ENCODE peak calls at places on chromosomes 12 and 14, in six cellular contexts. One of them, this sample, is unnamed.

GRCh38 chr12:121468451-121468850 is 68.5 kb downstream of the RNF34 start:
- DNase-seq in effector memory CD4-positive, alpha-beta T cell: no peak
- DNase-seq in AG09309: no peak
- DNase-seq in stomach: no peak
- DNase-seq in body of pancreas: no peak
- DNase-seq in cardiac muscle cell: no peak
- DNase-seq in this sample: no peak

GRCh38 chr12:4909734-4910501 is at the start of gene KCNA1:
- DNase-seq in effector memory CD4-positive, alpha-beta T cell: no peak
- DNase-seq in AG09309: no peak
- DNase-seq in stomach: no peak
- DNase-seq in body of pancreas: no peak
- DNase-seq in cardiac muscle cell: peak; percentile 19
- DNase-seq in this sample: no peak

GRCh38 chr12:115934046-115934445 is 343.4 kb downstream of the MED13L start:
- DNase-seq in effector memory CD4-positive, alpha-beta T cell: no peak
- DNase-seq in AG09309: no peak
- DNase-seq in stomach: no peak
- DNase-seq in body of pancreas: no peak
- DNase-seq in cardiac muscle cell: no peak
- DNase-seq in this sample: no peak

GRCh38 chr14:61695695-61696527 is 598 bp downstream of the HIF1A start:
- DNase-seq in effector memory CD4-positive, alpha-beta T cell: peak; percentile 21
- DNase-seq in AG09309: no peak
- DNase-seq in stomach: peak; percentile 53
- DNase-seq in body of pancreas: peak; percentile 46
- DNase-seq in cardiac muscle cell: peak; percentile 85
- DNase-seq in this sample: peak; percentile 75

GRCh38 chr12:122148657-122149056 is 25.4 kb downstream of the IL31 start:
- DNase-seq in effector memory CD4-positive, alpha-beta T cell: no peak
- DNase-seq in AG09309: no peak
- DNase-seq in stomach: no peak
- DNase-seq in body of pancreas: no peak
- DNase-seq in cardiac muscle cell: peak; percentile 55
- DNase-seq in this sample: no peak

GRCh38 chr14:61330511-61330910 is 9.1 kb downstream of the PRKCH start:
- DNase-seq in effector memory CD4-positive, alpha-beta T cell: no peak
- DNase-seq in AG09309: no peak
- DNase-seq in stomach: no peak
- DNase-seq in body of pancreas: no peak
- DNase-seq in cardiac muscle cell: no peak
- DNase-seq in this sample: no peak

GRCh38 chr14:96905825-96906224 is 108.6 kb downstream of the VRK1 start:
- DNase-seq in effector memory CD4-positive, alpha-beta T cell: no peak
- DNase-seq in AG09309: no peak
- DNase-seq in stomach: no peak
- DNase-seq in body of pancreas: no peak
- DNase-seq in cardiac muscle cell: peak; percentile 32
- DNase-seq in this sample: no peak

GRCh38 chr14:40623641-40624040 is 983.0 kb upstream of the LRFN5 start:
- DNase-seq in effector memory CD4-positive, alpha-beta T cell: no peak
- DNase-seq in AG09309: no peak
- DNase-seq in stomach: no peak
- DNase-seq in body of pancreas: no peak
- DNase-seq in cardiac muscle cell: no peak
- DNase-seq in this sample: no peak

GRCh38 chr12:26266881-26267280 is 71.5 kb downstream of the SSPN start:
- DNase-seq in effector memory CD4-positive, alpha-beta T cell: no peak
- DNase-seq in AG09309: no peak
- DNase-seq in stomach: no peak
- DNase-seq in body of pancreas: no peak
- DNase-seq in cardiac muscle cell: no peak
- DNase-seq in this sample: no peak

GRCh38 chr12:26269554-26270284 is 74.3 kb downstream of the SSPN start:
- DNase-seq in effector memory CD4-positive, alpha-beta T cell: no peak
- DNase-seq in AG09309: no peak
- DNase-seq in stomach: no peak
- DNase-seq in body of pancreas: no peak
- DNase-seq in cardiac muscle cell: no peak
- DNase-seq in this sample: no peak

GRCh38 chr12:26271889-26272492 is 76.6 kb downstream of the SSPN start:
- DNase-seq in effector memory CD4-positive, alpha-beta T cell: no peak
- DNase-seq in AG09309: no peak
- DNase-seq in stomach: peak; percentile 81
- DNase-seq in body of pancreas: peak; percentile 71
- DNase-seq in cardiac muscle cell: peak; percentile 95
- DNase-seq in this sample: peak; percentile 83

GRCh38 chr12:26271024-26271423 is 75.7 kb downstream of the SSPN start:
- DNase-seq in effector memory CD4-positive, alpha-beta T cell: no peak
- DNase-seq in AG09309: no peak
- DNase-seq in stomach: no peak
- DNase-seq in body of pancreas: no peak
- DNase-seq in cardiac muscle cell: peak; percentile 55
- DNase-seq in this sample: no peak

DNA sequence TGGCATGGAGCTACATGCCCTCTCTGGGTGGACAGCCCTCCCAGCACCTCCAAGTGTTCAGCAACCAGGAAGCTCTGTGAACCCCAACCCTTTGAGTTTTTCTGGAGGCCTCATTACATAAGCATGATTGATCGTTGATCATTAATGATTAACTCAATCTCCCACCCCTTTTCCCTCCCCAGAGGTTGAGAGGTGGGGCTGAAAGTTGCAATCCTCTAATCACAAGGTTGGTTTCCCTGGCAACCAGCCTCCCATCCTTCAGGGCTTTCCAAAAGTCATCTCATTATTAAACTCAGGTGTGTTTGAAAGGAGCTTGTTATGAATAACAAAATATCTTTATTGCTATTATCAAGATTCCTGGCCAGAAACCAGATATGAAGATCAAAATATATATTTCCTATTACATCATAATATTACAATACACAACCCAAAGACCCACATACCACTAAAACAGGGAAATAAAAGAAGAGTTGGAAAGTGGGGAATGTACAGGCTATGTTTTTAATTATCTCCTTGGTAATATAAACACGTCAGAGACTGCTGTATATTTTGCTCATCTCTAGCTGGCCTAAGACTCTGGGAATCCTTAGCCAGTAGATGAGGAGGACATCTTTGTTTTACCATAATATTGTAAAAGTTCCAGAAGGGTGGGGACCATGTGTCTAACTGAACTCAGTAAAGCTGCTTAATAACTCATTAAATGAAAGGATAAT is 73.6 kb downstream of the SSPN start:
- DNase-seq in effector memory CD4-positive, alpha-beta T cell: no peak
- DNase-seq in AG09309: no peak
- DNase-seq in stomach: no peak
- DNase-seq in body of pancreas: peak; percentile 38
- DNase-seq in cardiac muscle cell: no peak
- DNase-seq in this sample: no peak
- H3K4me3 ChIP-seq in effector memory CD4-positive, alpha-beta T cell: no peak overlapping the region
- H3K4me3 ChIP-seq in AG09309: no peak overlapping the region
- H3K4me3 ChIP-seq in stomach: no peak overlapping the region
- H3K4me3 ChIP-seq in body of pancreas: no peak overlapping the region
- H3K4me3 ChIP-seq in cardiac muscle cell: no peak overlapping the region
- H3K4me3 ChIP-seq in this sample: no peak overlapping the region

GRCh38 chr12:6347367-6348338 is 5.8 kb upstream of the TNFRSF1A start:
- DNase-seq in effector memory CD4-positive, alpha-beta T cell: no peak
- DNase-seq in AG09309: no peak
- DNase-seq in stomach: peak; percentile 83
- DNase-seq in body of pancreas: peak; percentile 58
- DNase-seq in cardiac muscle cell: peak; percentile 98
- DNase-seq in this sample: peak; percentile 68
- H3K4me3 ChIP-seq in effector memory CD4-positive, alpha-beta T cell: no peak overlapping the region
- H3K4me3 ChIP-seq in AG09309: no peak overlapping the region
- H3K4me3 ChIP-seq in stomach: no peak overlapping the region
- H3K4me3 ChIP-seq in body of pancreas: no peak overlapping the region
- H3K4me3 ChIP-seq in cardiac muscle cell: no peak overlapping the region
- H3K4me3 ChIP-seq in this sample: no peak overlapping the region

GRCh38 chr12:114691810-114692557 is 8.0 kb upstream of the TBX3 start:
- DNase-seq in effector memory CD4-positive, alpha-beta T cell: no peak
- DNase-seq in AG09309: no peak
- DNase-seq in stomach: no peak
- DNase-seq in body of pancreas: no peak
- DNase-seq in cardiac muscle cell: no peak
- DNase-seq in this sample: no peak
- H3K4me3 ChIP-seq in effector memory CD4-positive, alpha-beta T cell: no peak overlapping the region
- H3K4me3 ChIP-seq in AG09309: peak overlapping the region; percentile 65
- H3K4me3 ChIP-seq in stomach: peak overlapping the region; percentile 33
- H3K4me3 ChIP-seq in body of pancreas: no peak overlapping the region
- H3K4me3 ChIP-seq in cardiac muscle cell: peak overlapping the region; percentile 28
- H3K4me3 ChIP-seq in this sample: no peak overlapping the region

DNA sequence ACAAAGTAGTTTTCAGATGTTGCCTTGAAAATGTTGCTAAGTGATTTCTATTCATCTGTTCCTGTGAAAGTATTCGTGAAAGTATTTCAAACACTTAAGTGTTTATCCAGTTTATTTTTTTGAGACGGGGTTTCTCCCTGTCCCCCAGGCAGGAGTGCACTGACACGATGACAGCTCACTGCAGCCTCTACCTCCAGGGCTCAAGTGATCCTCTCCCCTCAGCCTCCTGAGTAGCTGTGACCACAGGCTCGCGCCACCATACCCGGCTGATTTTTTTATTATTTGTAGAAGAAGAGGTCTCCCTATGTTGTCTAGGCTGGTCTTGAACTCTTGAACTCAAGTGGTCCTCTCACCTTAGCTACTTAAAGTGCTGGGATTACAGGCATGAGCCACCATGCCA is 1.7 kb downstream of the ZDHHC17 start:
- DNase-seq in effector memory CD4-positive, alpha-beta T cell: no peak
- DNase-seq in AG09309: no peak
- DNase-seq in stomach: no peak
- DNase-seq in body of pancreas: no peak
- DNase-seq in cardiac muscle cell: no peak
- DNase-seq in this sample: no peak
- H3K4me3 ChIP-seq in effector memory CD4-positive, alpha-beta T cell: no peak overlapping the region
- H3K4me3 ChIP-seq in AG09309: no peak overlapping the region
- H3K4me3 ChIP-seq in stomach: peak overlapping the region; percentile 56
- H3K4me3 ChIP-seq in body of pancreas: no peak overlapping the region
- H3K4me3 ChIP-seq in cardiac muscle cell: no peak overlapping the region
- H3K4me3 ChIP-seq in this sample: no peak overlapping the region

DNA sequence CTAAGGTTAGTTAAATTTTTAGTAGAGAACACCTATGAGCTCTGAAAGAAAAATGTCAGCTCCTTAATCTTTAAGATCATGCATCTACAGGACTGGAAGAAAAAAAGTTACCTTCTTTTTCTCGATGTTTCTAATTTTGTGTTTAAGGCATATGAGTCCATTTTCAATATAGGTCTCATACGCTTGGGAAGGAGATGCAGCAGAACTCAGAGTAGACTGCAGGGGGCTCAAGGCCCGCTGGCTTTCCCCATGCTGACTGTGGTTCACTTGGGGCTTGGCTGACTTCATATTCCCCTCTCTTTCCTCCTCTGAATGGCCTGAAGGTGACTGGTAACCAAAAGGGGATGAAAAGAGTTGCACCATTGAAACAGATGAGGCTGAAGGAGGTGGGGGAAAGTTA is 1.5 kb downstream of the CAPRIN2 start:
- DNase-seq in effector memory CD4-positive, alpha-beta T cell: no peak
- DNase-seq in AG09309: no peak
- DNase-seq in stomach: no peak
- DNase-seq in body of pancreas: no peak
- DNase-seq in cardiac muscle cell: peak; percentile 66
- DNase-seq in this sample: no peak
- H3K4me3 ChIP-seq in effector memory CD4-positive, alpha-beta T cell: no peak overlapping the region
- H3K4me3 ChIP-seq in AG09309: peak overlapping the region; percentile 92
- H3K4me3 ChIP-seq in stomach: peak overlapping the region; percentile 92
- H3K4me3 ChIP-seq in body of pancreas: no peak overlapping the region
- H3K4me3 ChIP-seq in cardiac muscle cell: peak overlapping the region; percentile 74
- H3K4me3 ChIP-seq in this sample: no peak overlapping the region

DNA sequence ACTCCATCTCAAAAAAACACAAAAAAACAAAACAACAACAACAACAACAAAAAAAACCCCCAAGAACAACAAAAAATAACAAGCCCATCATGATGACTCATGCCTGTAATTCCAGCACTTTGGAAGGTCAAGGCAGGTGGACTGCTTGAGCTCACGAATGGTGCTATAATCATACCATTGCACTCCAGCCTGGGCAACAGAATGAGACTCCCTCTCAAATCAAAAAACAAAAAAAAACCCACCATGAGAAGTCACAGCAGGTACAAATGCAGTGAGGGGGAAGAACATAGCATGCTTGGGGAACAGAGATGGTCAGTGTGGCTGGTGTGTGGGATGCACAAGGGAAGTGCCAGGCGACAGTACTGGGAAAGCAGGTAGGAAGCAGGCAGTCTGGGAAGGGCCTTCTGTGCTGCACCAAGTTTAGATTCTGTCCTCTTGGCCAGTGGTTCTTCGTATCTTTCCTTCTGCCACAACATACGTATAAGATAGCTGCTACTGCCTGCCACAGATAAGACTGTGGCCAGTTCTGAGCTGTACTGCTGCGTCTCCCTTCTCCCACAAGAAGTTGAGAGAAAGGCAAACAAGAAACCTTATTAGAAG is 28.0 kb downstream of the ATG14 start:
- DNase-seq in effector memory CD4-positive, alpha-beta T cell: no peak
- DNase-seq in AG09309: no peak
- DNase-seq in stomach: no peak
- DNase-seq in body of pancreas: no peak
- DNase-seq in cardiac muscle cell: peak; percentile 20
- DNase-seq in this sample: no peak
- H3K4me3 ChIP-seq in effector memory CD4-positive, alpha-beta T cell: no peak overlapping the region
- H3K4me3 ChIP-seq in AG09309: no peak overlapping the region
- H3K4me3 ChIP-seq in stomach: no peak overlapping the region
- H3K4me3 ChIP-seq in body of pancreas: no peak overlapping the region
- H3K4me3 ChIP-seq in cardiac muscle cell: no peak overlapping the region
- H3K4me3 ChIP-seq in this sample: no peak overlapping the region

This sample was measured in mucosa of descending colon.